ENCODE peak calls at places on chromosome 7, in seven cellular contexts. J is A549, Y is stomach, T is SK-N-SH, N is K562, E is sigmoid colon, H is esophagus muscularis mucosa. B is an unnamed sample.

GRCh38 chr7:130669051-130669700 is 628 bp upstream of the COPG2 start:
- DNase-seq in J (no peak), H (peak; percentile 91), E (no peak), T (no peak), Y (peak; percentile 26), N (peak; percentile 11), B (no peak)

GRCh38 chr7:157586426-157586955 is 249.7 kb downstream of the DNAJB6 start:
- DNase-seq in N (no peak), Y (no peak), E (no peak), H (no peak), J (no peak), T (no peak), B (no peak)

GRCh38 chr7:56609852-56610355 is 493.7 kb upstream of the NUPR2 start:
- DNase-seq in Y (no peak), J (no peak), T (no peak), H (no peak), E (no peak), N (no peak), B (no peak)

GRCh38 chr7:2048006-2048405 is 184.7 kb downstream of the MAD1L1 start:
- DNase-seq in Y (no peak), E (peak; percentile 18), J (no peak), T (no peak), N (no peak), H (no peak), B (no peak)

GRCh38 chr7:84629640-84630318 is 435.2 kb upstream of the SEMA3A start:
- DNase-seq in E (no peak), Y (no peak), T (no peak), J (no peak), N (no peak), H (no peak), B (no peak)

GRCh38 chr7:43431020-43431595 is 151.8 kb upstream of the STK17A start:
- DNase-seq in J (no peak), Y (no peak), H (peak; percentile 75), T (no peak), N (no peak), E (no peak), B (no peak)

GRCh38 chr7:106704000-106704840 is 43.3 kb upstream of the CCDC71L start:
- DNase-seq in Y (no peak), J (no peak), N (peak; percentile 53), H (no peak), E (no peak), T (no peak), B (no peak)

GRCh38 chr7:884191-885003 is 8.0 kb downstream of the GET4 start:
- DNase-seq in T (no peak), Y (peak; percentile 69), J (no peak), E (peak; percentile 61), N (no peak), H (no peak), B (no peak)

GRCh38 chr7:22433710-22434460 is 66.1 kb downstream of the STEAP1B start:
- DNase-seq in E (no peak), T (no peak), Y (no peak), J (no peak), H (peak; percentile 84), N (peak; percentile 86), B (no peak)

GRCh38 chr7:68507644-68508043 is 1090.6 kb upstream of the AUTS2 start:
- DNase-seq in H (no peak), N (no peak), Y (no peak), T (no peak), E (no peak), J (no peak), B (no peak)

GRCh38 chr7:68512466-68512865 is 1085.8 kb upstream of the AUTS2 start:
- DNase-seq in T (no peak), J (no peak), H (no peak), N (no peak), E (no peak), Y (no peak), B (no peak)

GRCh38 chr7:68509603-68510002 is 1088.7 kb upstream of the AUTS2 start:
- DNase-seq in H (no peak), T (no peak), J (no peak), E (no peak), N (no peak), Y (no peak), B (no peak)

GRCh38 chr7:68509054-68509453 is 1089.2 kb upstream of the AUTS2 start:
- DNase-seq in H (no peak), N (no peak), J (no peak), Y (no peak), T (no peak), E (no peak), B (no peak)

DNA sequence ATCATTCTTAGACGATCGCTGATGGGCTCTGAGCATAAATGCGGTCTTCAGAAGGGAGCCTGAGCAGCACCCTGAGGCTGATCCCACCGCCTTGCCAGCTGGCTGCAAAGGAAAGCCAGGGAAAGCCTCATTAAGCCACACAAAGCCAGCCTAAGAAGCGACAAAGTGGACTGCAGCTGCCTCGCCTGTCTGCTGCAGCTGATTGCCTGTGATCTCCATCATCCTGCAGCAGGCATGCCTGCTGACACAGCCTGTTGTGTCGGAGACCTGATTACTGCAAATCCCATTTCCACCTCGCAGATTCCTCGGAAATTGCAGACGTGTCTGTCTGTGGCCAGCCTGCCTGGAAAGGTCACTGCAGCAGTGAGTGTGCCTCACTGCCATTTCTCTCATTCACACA is 1087.0 kb upstream of the AUTS2 start:
- DNase-seq in H (no peak), E (no peak), Y (no peak), T (peak; percentile 59), J (no peak), N (no peak), B (no peak)
- TF ChIP-seq EP300 in H (no peak), E (no peak), Y (no peak), T (peak; percentile 48), J (no peak), N (no peak), B (no peak)

GRCh38 chr7:20343954-20344353 is 13.3 kb downstream of the ITGB8 start:
- DNase-seq in H (no peak), T (no peak), J (no peak), N (no peak), E (no peak), Y (no peak), B (no peak)

GRCh38 chr7:20343211-20343610 is 12.5 kb downstream of the ITGB8 start:
- DNase-seq in H (no peak), Y (no peak), T (no peak), J (peak; percentile 37), E (no peak), N (peak; percentile 7), B (no peak)

GRCh38 chr7:20338285-20338684 is 7.6 kb downstream of the ITGB8 start:
- DNase-seq in E (no peak), Y (no peak), N (no peak), T (no peak), J (no peak), H (no peak), B (no peak)

GRCh38 chr7:20344396-20344795 is 13.7 kb downstream of the ITGB8 start:
- DNase-seq in J (no peak), N (no peak), Y (no peak), E (no peak), T (no peak), H (no peak), B (no peak)

GRCh38 chr7:20340839-20341238 is 10.1 kb downstream of the ITGB8 start:
- DNase-seq in E (no peak), T (no peak), H (no peak), N (no peak), J (no peak), Y (peak; percentile 26), B (no peak)
- TF ChIP-seq EP300 in E (no peak), T (no peak), H (no peak), N (no peak), J (no peak), Y (no peak), B (no peak)

GRCh38 chr7:114104035-114104434 is 185.2 kb upstream of the PPP1R3A start:
- DNase-seq in E (no peak), J (no peak), N (no peak), H (no peak), Y (no peak), T (no peak), B (no peak)
- TF ChIP-seq EP300 in E (no peak), J (no peak), N (no peak), H (no peak), Y (no peak), T (no peak), B (no peak)

GRCh38 chr7:146956323-146956722 is 839.7 kb downstream of the CNTNAP2 start:
- DNase-seq in T (no peak), H (no peak), J (no peak), E (no peak), Y (no peak), N (no peak), B (no peak)
- TF ChIP-seq EP300 in T (no peak), H (no peak), J (no peak), E (no peak), Y (no peak), N (no peak), B (no peak)

DNA sequence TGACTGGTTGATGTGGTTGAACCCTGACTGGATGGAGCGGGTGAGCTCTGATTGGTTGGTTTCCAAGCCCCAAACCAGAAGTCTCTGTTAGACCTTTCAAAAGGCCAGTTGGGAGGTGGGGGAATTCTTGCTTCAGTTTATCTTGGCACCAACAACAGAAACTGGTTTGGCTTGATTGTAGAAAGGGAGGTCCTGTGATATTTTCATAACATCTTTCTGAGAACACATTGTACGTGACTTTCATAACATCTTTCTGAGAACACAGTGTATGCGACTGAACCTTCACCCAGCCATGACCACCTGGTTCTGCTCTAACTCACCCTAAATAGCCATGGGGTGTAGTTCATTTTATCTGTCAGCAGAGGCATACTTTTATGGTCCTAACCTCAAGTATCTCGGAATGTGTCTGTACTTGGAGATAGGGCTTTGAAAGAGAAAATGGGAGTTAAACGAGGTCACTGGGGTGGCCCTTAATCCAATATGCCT is 88.3 kb downstream of the GALNT17 start:
- DNase-seq in Y (no peak), T (no peak), E (no peak), J (no peak), N (peak; percentile 20), H (no peak), B (no peak)
- TF ChIP-seq EP300 in Y (no peak), T (no peak), E (peak; percentile 83), J (no peak), N (no peak), H (peak; percentile 93), B (no peak)

GRCh38 chr7:111855842-111856227 is 293.5 kb upstream of the IMMP2L start:
- DNase-seq in Y (no peak), N (no peak), J (peak; percentile 17), E (no peak), T (peak; percentile 51), H (peak; percentile 50), B (no peak)
- TF ChIP-seq EP300 in Y (no peak), N (no peak), J (no peak), E (no peak), T (no peak), H (no peak), B (no peak)